ENCODE peak calls at places on chromosomes 1 and 21, in eight cellular contexts. One of them, this sample, is unnamed.

GRCh38 chr1:165228676-165229075 is 127.8 kb downstream of the LMX1A start:
- DNase-seq in colonic mucosa: no peak
- DNase-seq in mesendoderm: peak; percentile 44
- DNase-seq in adrenal gland: no peak
- DNase-seq in thoracic aorta: no peak
- DNase-seq in lower lobe of right lung: no peak
- DNase-seq in CD4-positive, CD25-positive, alpha-beta regulatory T cell: no peak
- DNase-seq in fibroblast of lung: no peak
- DNase-seq in this sample: no peak

GRCh38 chr1:3419415-3420204 is 34.9 kb upstream of the ARHGEF16 start:
- DNase-seq in colonic mucosa: peak; percentile 64
- DNase-seq in mesendoderm: no peak
- DNase-seq in fibroblast of lung: no peak
- DNase-seq in adrenal gland: no peak
- DNase-seq in thoracic aorta: no peak
- DNase-seq in CD4-positive, CD25-positive, alpha-beta regulatory T cell: no peak
- DNase-seq in lower lobe of right lung: no peak
- DNase-seq in this sample: no peak

GRCh38 chr21:45538381-45539045 is 3.7 kb downstream of the SLC19A1 start:
- DNase-seq in colonic mucosa: no peak
- DNase-seq in mesendoderm: no peak
- DNase-seq in lower lobe of right lung: peak; percentile 41
- DNase-seq in adrenal gland: peak; percentile 10
- DNase-seq in CD4-positive, CD25-positive, alpha-beta regulatory T cell: no peak
- DNase-seq in fibroblast of lung: no peak
- DNase-seq in thoracic aorta: no peak
- DNase-seq in this sample: peak; percentile 52

GRCh38 chr1:243910612-243911011 is 60.6 kb upstream of the AKT3 start:
- DNase-seq in mesendoderm: no peak
- DNase-seq in lower lobe of right lung: no peak
- DNase-seq in fibroblast of lung: no peak
- DNase-seq in thoracic aorta: no peak
- DNase-seq in colonic mucosa: no peak
- DNase-seq in adrenal gland: no peak
- DNase-seq in CD4-positive, CD25-positive, alpha-beta regulatory T cell: no peak
- DNase-seq in this sample: no peak

GRCh38 chr1:202329891-202330290 is 11.8 kb downstream of the UBE2T start:
- DNase-seq in thoracic aorta: no peak
- DNase-seq in adrenal gland: no peak
- DNase-seq in fibroblast of lung: no peak
- DNase-seq in lower lobe of right lung: no peak
- DNase-seq in CD4-positive, CD25-positive, alpha-beta regulatory T cell: no peak
- DNase-seq in mesendoderm: peak; percentile 50
- DNase-seq in colonic mucosa: no peak
- DNase-seq in this sample: no peak

GRCh38 chr1:157482717-157483116 is 69.6 kb downstream of the FCRL5 start:
- DNase-seq in lower lobe of right lung: no peak
- DNase-seq in adrenal gland: no peak
- DNase-seq in fibroblast of lung: no peak
- DNase-seq in thoracic aorta: no peak
- DNase-seq in CD4-positive, CD25-positive, alpha-beta regulatory T cell: no peak
- DNase-seq in mesendoderm: no peak
- DNase-seq in colonic mucosa: no peak
- DNase-seq in this sample: no peak

GRCh38 chr1:21592086-21592865 is 76.9 kb downstream of the RAP1GAP start:
- DNase-seq in mesendoderm: no peak
- DNase-seq in lower lobe of right lung: no peak
- DNase-seq in thoracic aorta: no peak
- DNase-seq in adrenal gland: no peak
- DNase-seq in CD4-positive, CD25-positive, alpha-beta regulatory T cell: no peak
- DNase-seq in fibroblast of lung: no peak
- DNase-seq in colonic mucosa: no peak
- DNase-seq in this sample: no peak

GRCh38 chr1:12634156-12634555 is 9.7 kb upstream of the AADACL4 start:
- DNase-seq in CD4-positive, CD25-positive, alpha-beta regulatory T cell: no peak
- DNase-seq in lower lobe of right lung: no peak
- DNase-seq in adrenal gland: no peak
- DNase-seq in colonic mucosa: no peak
- DNase-seq in mesendoderm: no peak
- DNase-seq in fibroblast of lung: no peak
- DNase-seq in thoracic aorta: no peak
- DNase-seq in this sample: no peak

GRCh38 chr1:205481629-205482071 is 22.8 kb upstream of the CDK18 start:
- DNase-seq in fibroblast of lung: no peak
- DNase-seq in lower lobe of right lung: no peak
- DNase-seq in CD4-positive, CD25-positive, alpha-beta regulatory T cell: no peak
- DNase-seq in colonic mucosa: no peak
- DNase-seq in adrenal gland: peak; percentile 57
- DNase-seq in thoracic aorta: no peak
- DNase-seq in mesendoderm: no peak
- DNase-seq in this sample: no peak

GRCh38 chr1:59020151-59020997 is 236.5 kb upstream of the JUN start:
- DNase-seq in lower lobe of right lung: peak; percentile 54
- DNase-seq in fibroblast of lung: peak; percentile 78
- DNase-seq in thoracic aorta: peak; percentile 19
- DNase-seq in CD4-positive, CD25-positive, alpha-beta regulatory T cell: peak; percentile 59
- DNase-seq in colonic mucosa: peak; percentile 62
- DNase-seq in mesendoderm: no peak
- DNase-seq in adrenal gland: peak; percentile 77
- DNase-seq in this sample: peak; percentile 64

GRCh38 chr1:42214447-42214871 is 49.9 kb upstream of the GUCA2A start:
- DNase-seq in thoracic aorta: no peak
- DNase-seq in CD4-positive, CD25-positive, alpha-beta regulatory T cell: no peak
- DNase-seq in fibroblast of lung: peak; percentile 79
- DNase-seq in adrenal gland: no peak
- DNase-seq in mesendoderm: no peak
- DNase-seq in lower lobe of right lung: no peak
- DNase-seq in colonic mucosa: peak; percentile 63
- DNase-seq in this sample: no peak

GRCh38 chr1:218479436-218480115 is 134.4 kb downstream of the TGFB2 start:
- DNase-seq in lower lobe of right lung: no peak
- DNase-seq in thoracic aorta: no peak
- DNase-seq in CD4-positive, CD25-positive, alpha-beta regulatory T cell: no peak
- DNase-seq in colonic mucosa: no peak
- DNase-seq in mesendoderm: no peak
- DNase-seq in fibroblast of lung: peak; percentile 94
- DNase-seq in adrenal gland: no peak
- DNase-seq in this sample: no peak

GRCh38 chr1:58576727-58577675 is at the start of gene TACSTD2:
- DNase-seq in mesendoderm: peak; percentile 85
- DNase-seq in adrenal gland: peak; percentile 33
- DNase-seq in CD4-positive, CD25-positive, alpha-beta regulatory T cell: no peak
- DNase-seq in thoracic aorta: no peak
- DNase-seq in fibroblast of lung: no peak
- DNase-seq in colonic mucosa: peak; percentile 58
- DNase-seq in lower lobe of right lung: peak; percentile 92
- DNase-seq in this sample: no peak

GRCh38 chr1:202860744-202861419 is 28.1 kb downstream of the RABIF start:
- DNase-seq in colonic mucosa: peak; percentile 89
- DNase-seq in CD4-positive, CD25-positive, alpha-beta regulatory T cell: no peak
- DNase-seq in fibroblast of lung: peak; percentile 46
- DNase-seq in adrenal gland: peak; percentile 56
- DNase-seq in mesendoderm: peak; percentile 94
- DNase-seq in thoracic aorta: no peak
- DNase-seq in lower lobe of right lung: peak; percentile 83
- DNase-seq in this sample: peak; percentile 21

GRCh38 chr1:206470692-206471414 is 577 bp downstream of the IKBKE start:
- DNase-seq in adrenal gland: peak; percentile 51
- DNase-seq in CD4-positive, CD25-positive, alpha-beta regulatory T cell: peak; percentile 37
- DNase-seq in thoracic aorta: no peak
- DNase-seq in colonic mucosa: peak; percentile 45
- DNase-seq in fibroblast of lung: peak; percentile 89
- DNase-seq in lower lobe of right lung: no peak
- DNase-seq in mesendoderm: peak; percentile 73
- DNase-seq in this sample: no peak

GRCh38 chr1:109392788-109393580 is 4.7 kb downstream of the SORT1 start:
- DNase-seq in mesendoderm: no peak
- DNase-seq in lower lobe of right lung: peak; percentile 78
- DNase-seq in fibroblast of lung: peak; percentile 56
- DNase-seq in thoracic aorta: no peak
- DNase-seq in CD4-positive, CD25-positive, alpha-beta regulatory T cell: no peak
- DNase-seq in colonic mucosa: peak; percentile 68
- DNase-seq in adrenal gland: peak; percentile 79
- DNase-seq in this sample: peak; percentile 86

GRCh38 chr1:46445773-46446256 is 43.8 kb upstream of the DMBX1 start:
- DNase-seq in adrenal gland: no peak
- DNase-seq in CD4-positive, CD25-positive, alpha-beta regulatory T cell: no peak
- DNase-seq in fibroblast of lung: no peak
- DNase-seq in mesendoderm: no peak
- DNase-seq in lower lobe of right lung: no peak
- DNase-seq in colonic mucosa: no peak
- DNase-seq in thoracic aorta: no peak
- DNase-seq in this sample: no peak

GRCh38 chr1:223838125-223838854 is 7.5 kb downstream of the TP53BP2 start:
- DNase-seq in colonic mucosa: no peak
- DNase-seq in fibroblast of lung: no peak
- DNase-seq in lower lobe of right lung: no peak
- DNase-seq in thoracic aorta: no peak
- DNase-seq in adrenal gland: no peak
- DNase-seq in mesendoderm: no peak
- DNase-seq in CD4-positive, CD25-positive, alpha-beta regulatory T cell: no peak
- DNase-seq in this sample: no peak

DNA sequence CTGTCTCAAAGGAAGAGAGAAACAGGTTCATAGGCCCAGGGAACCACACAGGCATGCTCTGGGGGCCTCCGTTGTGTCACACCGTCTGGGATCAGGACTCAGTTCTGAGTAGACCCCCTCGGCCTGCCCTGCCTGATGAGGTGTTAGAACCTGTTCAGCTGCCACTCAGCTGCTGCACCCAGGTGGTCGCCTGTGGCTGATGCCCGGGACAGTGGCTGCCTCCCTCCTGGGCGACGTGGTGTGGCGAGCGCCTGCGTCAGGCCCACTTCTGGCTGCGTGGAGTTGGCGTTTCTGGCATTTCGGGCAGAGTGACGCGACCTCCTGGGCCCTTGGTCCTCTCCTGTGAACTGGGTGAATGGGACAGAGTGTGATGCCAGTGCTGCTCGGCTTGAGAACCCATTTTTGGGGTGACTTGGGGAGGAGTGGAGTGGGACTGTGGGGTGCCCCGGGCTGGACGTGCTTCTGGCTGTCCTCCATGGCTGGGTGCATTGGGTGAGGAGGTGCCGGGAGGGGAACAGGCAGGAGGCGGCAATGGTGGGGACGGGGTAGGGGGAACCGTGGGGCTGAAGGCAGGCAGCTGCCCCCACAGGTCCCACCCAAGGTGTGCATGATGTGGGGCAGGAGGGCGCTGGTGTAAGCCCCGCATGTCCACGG is 10.8 kb downstream of the CFAP410 start:
- DNase-seq in lower lobe of right lung: no peak
- DNase-seq in fibroblast of lung: no peak
- DNase-seq in adrenal gland: no peak
- DNase-seq in colonic mucosa: no peak
- DNase-seq in CD4-positive, CD25-positive, alpha-beta regulatory T cell: no peak
- DNase-seq in thoracic aorta: no peak
- DNase-seq in mesendoderm: no peak
- DNase-seq in this sample: no peak
- H3K27ac ChIP-seq in lower lobe of right lung: no peak overlapping the region
- H3K27ac ChIP-seq in fibroblast of lung: no peak overlapping the region
- H3K27ac ChIP-seq in adrenal gland: no peak overlapping the region
- H3K27ac ChIP-seq in colonic mucosa: no peak overlapping the region
- H3K27ac ChIP-seq in CD4-positive, CD25-positive, alpha-beta regulatory T cell: no peak overlapping the region
- H3K27ac ChIP-seq in thoracic aorta: no peak overlapping the region
- H3K27ac ChIP-seq in mesendoderm: no peak overlapping the region
- H3K27ac ChIP-seq in this sample: no peak overlapping the region

GRCh38 chr1:23484253-23485001 is 448 bp upstream of the ASAP3 start:
- DNase-seq in mesendoderm: peak; percentile 98
- DNase-seq in fibroblast of lung: peak; percentile 91
- DNase-seq in CD4-positive, CD25-positive, alpha-beta regulatory T cell: peak; percentile 90
- DNase-seq in lower lobe of right lung: peak; percentile 93
- DNase-seq in colonic mucosa: peak; percentile 97
- DNase-seq in adrenal gland: peak; percentile 95
- DNase-seq in thoracic aorta: peak; percentile 89
- DNase-seq in this sample: peak; percentile 97

GRCh38 chr1:23483327-23484252 is at the start of gene ASAP3:
- DNase-seq in adrenal gland: peak; percentile 78
- DNase-seq in mesendoderm: peak; percentile 85
- DNase-seq in CD4-positive, CD25-positive, alpha-beta regulatory T cell: peak; percentile 2
- DNase-seq in thoracic aorta: no peak
- DNase-seq in fibroblast of lung: peak; percentile 75
- DNase-seq in lower lobe of right lung: peak; percentile 59
- DNase-seq in colonic mucosa: peak; percentile 46
- DNase-seq in this sample: peak; percentile 74

GRCh38 chr1:23481026-23481597 is 2.9 kb downstream of the ASAP3 start:
- DNase-seq in fibroblast of lung: no peak
- DNase-seq in CD4-positive, CD25-positive, alpha-beta regulatory T cell: no peak
- DNase-seq in thoracic aorta: no peak
- DNase-seq in lower lobe of right lung: no peak
- DNase-seq in adrenal gland: no peak
- DNase-seq in mesendoderm: no peak
- DNase-seq in colonic mucosa: no peak
- DNase-seq in this sample: no peak

GRCh38 chr1:23480187-23481025 is 3.6 kb downstream of the ASAP3 start:
- DNase-seq in mesendoderm: no peak
- DNase-seq in lower lobe of right lung: no peak
- DNase-seq in colonic mucosa: no peak
- DNase-seq in CD4-positive, CD25-positive, alpha-beta regulatory T cell: no peak
- DNase-seq in fibroblast of lung: no peak
- DNase-seq in thoracic aorta: no peak
- DNase-seq in adrenal gland: no peak
- DNase-seq in this sample: no peak

GRCh38 chr1:23481904-23482303 is 2.1 kb downstream of the ASAP3 start:
- DNase-seq in colonic mucosa: no peak
- DNase-seq in CD4-positive, CD25-positive, alpha-beta regulatory T cell: no peak
- DNase-seq in lower lobe of right lung: no peak
- DNase-seq in mesendoderm: no peak
- DNase-seq in fibroblast of lung: no peak
- DNase-seq in thoracic aorta: no peak
- DNase-seq in adrenal gland: no peak
- DNase-seq in this sample: no peak
- H3K4me3 ChIP-seq in colonic mucosa: no peak overlapping the region
- H3K4me3 ChIP-seq in CD4-positive, CD25-positive, alpha-beta regulatory T cell: no peak overlapping the region
- H3K4me3 ChIP-seq in lower lobe of right lung: peak overlapping the region; percentile 82
- H3K4me3 ChIP-seq in mesendoderm: no peak overlapping the region
- H3K4me3 ChIP-seq in fibroblast of lung: peak overlapping the region; percentile 90
- H3K4me3 ChIP-seq in thoracic aorta: no peak overlapping the region
- H3K4me3 ChIP-seq in adrenal gland: no peak overlapping the region
- H3K4me3 ChIP-seq in this sample: no peak overlapping the region

DNA sequence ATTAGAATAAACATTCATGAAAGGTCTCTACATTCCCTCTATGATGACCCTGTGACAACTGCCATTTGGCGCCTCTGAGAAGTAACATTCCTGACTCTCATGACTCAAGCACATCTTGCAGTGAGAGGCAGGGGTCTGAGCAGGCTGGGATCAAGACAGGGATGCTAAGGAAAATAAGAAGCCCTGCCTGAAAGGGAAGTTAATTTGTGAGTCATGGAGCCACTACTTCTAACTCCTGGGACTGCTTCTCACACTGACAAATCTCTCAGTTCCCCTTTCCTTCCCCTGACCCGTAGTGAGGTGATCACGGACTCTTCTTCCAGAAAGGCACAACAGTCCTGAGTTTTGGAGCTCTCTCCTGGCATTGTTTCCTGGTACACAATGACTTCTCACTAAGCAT is 231.9 kb downstream of the TNR start:
- DNase-seq in lower lobe of right lung: no peak
- DNase-seq in adrenal gland: no peak
- DNase-seq in colonic mucosa: no peak
- DNase-seq in fibroblast of lung: peak; percentile 22
- DNase-seq in CD4-positive, CD25-positive, alpha-beta regulatory T cell: no peak
- DNase-seq in mesendoderm: peak; percentile 67
- DNase-seq in thoracic aorta: no peak
- DNase-seq in this sample: no peak
- H3K36me3 ChIP-seq in lower lobe of right lung: no peaks in the 10 kb centered on the region
- H3K36me3 ChIP-seq in adrenal gland: no peaks in the 10 kb centered on the region
- H3K36me3 ChIP-seq in colonic mucosa: no peaks in the 10 kb centered on the region
- H3K36me3 ChIP-seq in fibroblast of lung: no peaks in the 10 kb centered on the region
- H3K36me3 ChIP-seq in CD4-positive, CD25-positive, alpha-beta regulatory T cell: no peaks in the 10 kb centered on the region
- H3K36me3 ChIP-seq in mesendoderm: no peaks in the 10 kb centered on the region
- H3K36me3 ChIP-seq in thoracic aorta: no peaks in the 10 kb centered on the region
- H3K36me3 ChIP-seq in this sample: no peaks in the 10 kb centered on the region

GRCh38 chr1:32733573-32734321 is 31.2 kb upstream of the SYNC start:
- DNase-seq in thoracic aorta: no peak
- DNase-seq in lower lobe of right lung: no peak
- DNase-seq in adrenal gland: no peak
- DNase-seq in CD4-positive, CD25-positive, alpha-beta regulatory T cell: no peak
- DNase-seq in fibroblast of lung: peak; percentile 49
- DNase-seq in colonic mucosa: no peak
- DNase-seq in mesendoderm: peak; percentile 74
- DNase-seq in this sample: peak; percentile 65
- H3K27ac ChIP-seq in thoracic aorta: no peak overlapping the region
- H3K27ac ChIP-seq in lower lobe of right lung: no peak overlapping the region
- H3K27ac ChIP-seq in adrenal gland: no peak overlapping the region
- H3K27ac ChIP-seq in CD4-positive, CD25-positive, alpha-beta regulatory T cell: no peak overlapping the region
- H3K27ac ChIP-seq in fibroblast of lung: peak overlapping the region; percentile 43
- H3K27ac ChIP-seq in colonic mucosa: no peak overlapping the region
- H3K27ac ChIP-seq in mesendoderm: no peak overlapping the region
- H3K27ac ChIP-seq in this sample: no peak overlapping the region